ENCODE peak calls at places on chromosomes 13 and 19, in ten cellular contexts. X, G, B, L, H, F, I, Z, S and W are unnamed samples.
A peak's percentile ranks its signal among the peaks of the same experiment; 100 is the strongest.

GRCh38 chr13:99028890-99029289 is 51.0 kb upstream of the DOCK9 start:
- DNase-seq in X (no peak), G (no peak), B (no peak), L (no peak), H (no peak), F (no peak), I (peak; percentile 37), Z (no peak), S (peak; percentile 82), W (no peak)

GRCh38 chr13:73898276-73898675 is 235.9 kb downstream of the KLF12 start:
- DNase-seq in X (no peak), G (no peak), B (no peak), L (no peak), H (peak; percentile 37), F (no peak), I (no peak), Z (no peak), S (no peak), W (no peak)

GRCh38 chr13:44306401-44307192 is 67.0 kb upstream of the SERP2 start:
- DNase-seq in X (no peak), G (peak; percentile 99), B (peak; percentile 85), L (peak; percentile 99), H (peak; percentile 93), F (no peak), I (no peak), Z (no peak), S (no peak), W (peak; percentile 97)

GRCh38 chr19:55777528-55777927 is 8.6 kb downstream of the RFPL4AL1 start:
- DNase-seq in X (no peak), G (no peak), B (no peak), L (no peak), H (no peak), F (no peak), I (peak; percentile 9), Z (no peak), S (no peak), W (no peak)

GRCh38 chr13:68176486-68176885 is 946.4 kb upstream of the PCDH9 start:
- DNase-seq in X (no peak), G (peak; percentile 84), B (no peak), L (peak; percentile 10), H (peak; percentile 8), F (no peak), I (no peak), Z (no peak), S (no peak), W (peak; percentile 77)

GRCh38 chr19:54207908-54208783 is 7.5 kb downstream of the RPS9 start:
- DNase-seq in X (peak; percentile 62), G (peak; percentile 72), B (no peak), L (peak; percentile 94), H (peak; percentile 100), F (peak; percentile 72), I (peak; percentile 82), Z (no peak), S (peak; percentile 92), W (peak; percentile 40)

GRCh38 chr13:33321686-33322473 is 36.3 kb upstream of the STARD13 start:
- DNase-seq in X (no peak), G (no peak), B (no peak), L (peak; percentile 81), H (peak; percentile 76), F (no peak), I (no peak), Z (no peak), S (no peak), W (no peak)

GRCh38 chr19:10800488-10800887 is 35.5 kb downstream of the TMED1 start:
- DNase-seq in X (no peak), G (no peak), B (no peak), L (no peak), H (peak; percentile 33), F (no peak), I (no peak), Z (peak; percentile 94), S (no peak), W (no peak)

GRCh38 chr13:28455580-28456194 is 39.2 kb downstream of the FLT1 start:
- DNase-seq in X (no peak), G (no peak), B (no peak), L (no peak), H (no peak), F (no peak), I (no peak), Z (no peak), S (no peak), W (no peak)

DNA sequence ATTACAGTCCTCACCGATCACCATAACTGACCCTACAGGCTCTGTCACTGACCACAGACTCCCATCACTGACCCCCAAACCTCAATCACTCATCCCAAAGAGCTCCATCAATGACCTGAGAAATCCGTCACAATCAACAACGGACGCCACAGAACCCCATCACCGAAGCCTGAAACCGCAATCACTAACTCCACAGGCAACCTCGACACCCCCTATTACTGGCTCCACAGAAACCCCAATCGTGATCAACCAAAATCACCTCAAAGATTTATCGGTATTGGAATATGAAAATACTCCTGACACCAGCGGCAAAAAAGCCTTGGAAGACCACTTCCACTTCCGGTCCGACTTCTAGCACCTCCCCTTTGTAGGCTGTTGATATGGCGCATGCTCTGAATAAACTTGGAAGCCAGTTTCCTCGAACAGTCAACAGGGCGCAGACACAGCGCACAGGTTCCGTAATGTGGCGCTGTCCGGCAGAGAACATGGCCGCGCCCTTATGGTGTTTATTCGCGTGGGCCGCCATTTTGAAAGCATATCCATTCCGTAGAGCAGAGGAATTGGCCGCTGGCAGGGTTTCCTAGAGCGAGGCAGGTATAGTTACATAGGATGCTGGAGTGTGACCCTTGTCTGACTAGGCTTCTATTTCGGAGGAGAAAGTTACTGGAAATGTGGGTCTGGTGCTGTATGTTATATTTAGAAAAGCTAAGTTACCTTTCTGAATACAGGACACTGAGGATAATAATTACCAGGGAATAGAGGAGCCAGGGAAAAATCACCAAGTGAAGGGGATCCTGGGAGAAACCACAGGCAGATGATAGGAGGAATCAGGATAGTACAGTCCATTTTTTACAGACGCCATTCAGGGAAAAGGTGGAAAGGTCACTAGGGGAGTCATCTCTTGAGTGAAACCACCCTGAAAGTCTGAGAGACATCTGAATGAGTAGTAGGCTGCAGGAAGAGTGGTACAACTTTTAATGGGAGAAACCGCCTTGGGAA is at the start of gene ZNF585A:
- DNase-seq in X (peak; percentile 84), G (peak; percentile 97), B (peak; percentile 92), L (peak; percentile 98), H (peak; percentile 97), F (peak; percentile 93), I (peak; percentile 97), Z (peak; percentile 94), S (peak; percentile 97), W (peak; percentile 97)
- TF ChIP-seq CTCF in X (no peak), G (no peak), B (no peak), L (peak; percentile 30), H (peak; percentile 23), F (no peak), I (no peak), Z (peak; percentile 23), S (peak; percentile 31), W (peak; percentile 53)

DNA sequence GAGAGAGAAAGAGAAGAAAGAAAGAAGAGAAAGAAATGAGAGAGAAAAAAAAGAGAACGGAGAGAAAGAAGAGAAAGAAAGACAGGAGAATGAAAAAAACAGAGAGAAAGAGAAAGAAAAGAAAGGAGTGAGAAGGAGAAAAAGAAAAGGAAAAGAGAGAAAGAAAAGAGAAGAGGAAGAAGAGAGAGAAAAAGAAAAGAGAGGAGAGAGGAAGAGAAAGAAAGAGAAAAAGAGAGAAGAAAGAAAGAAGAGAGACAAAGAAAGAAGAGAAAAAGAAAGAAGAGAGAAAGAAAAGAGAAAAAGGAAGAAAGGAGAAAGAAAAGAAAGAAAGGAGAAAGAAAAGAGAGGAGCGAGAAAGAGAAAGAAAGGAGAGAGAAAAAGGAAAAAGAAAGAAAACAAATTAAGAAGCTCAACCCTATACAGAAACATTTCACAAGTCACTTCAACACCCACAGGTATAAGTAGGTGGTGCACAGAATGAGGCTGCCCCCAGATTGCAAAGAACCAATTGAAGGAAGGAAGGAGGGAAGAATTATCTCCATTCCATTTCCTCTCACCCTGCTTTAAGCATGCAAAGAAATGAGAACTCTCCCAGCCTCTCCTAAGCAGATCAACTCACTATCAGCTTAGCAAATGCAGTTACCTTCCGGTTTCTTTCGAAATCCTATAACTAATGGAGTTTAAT is 98.8 kb upstream of the CACNA1A start:
- DNase-seq in X (no peak), G (no peak), B (no peak), L (no peak), H (no peak), F (no peak), I (no peak), Z (no peak), S (no peak), W (no peak)
- H3K4me3 ChIP-seq in X (no peak overlapping the region), G (no peak overlapping the region), B (no peak overlapping the region), L (no peak overlapping the region), H (no peak overlapping the region), F (no peak overlapping the region), I (no peak overlapping the region), Z (no peak overlapping the region), S (no peak overlapping the region), W (no peak overlapping the region)

DNA sequence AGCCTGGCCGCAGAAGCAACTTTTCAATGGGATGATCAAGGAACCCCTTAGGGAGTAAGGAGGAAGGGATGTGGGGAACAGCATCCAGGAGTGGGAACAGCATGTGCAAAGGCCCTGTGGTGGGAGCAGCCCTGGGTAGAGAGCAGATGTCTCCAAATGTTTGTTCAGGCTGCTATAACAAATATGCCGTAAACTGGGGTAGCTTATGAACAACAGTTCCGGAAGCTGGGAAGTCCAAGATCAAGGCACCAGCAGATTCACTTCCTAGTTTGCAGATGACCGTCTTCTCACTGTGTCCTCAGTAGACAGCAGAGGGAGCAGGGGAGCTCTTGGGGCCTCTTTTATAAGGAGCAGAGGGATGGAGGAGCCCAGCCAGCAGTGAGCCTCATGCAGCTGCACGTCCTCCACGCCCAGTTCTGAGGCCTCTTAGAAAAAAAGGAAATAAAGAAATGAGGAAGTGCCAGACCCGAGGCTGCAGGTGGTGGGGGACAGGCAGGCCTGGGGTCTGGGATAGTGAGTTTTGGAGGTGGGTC is 4.2 kb upstream of the LRRC25 start:
- DNase-seq in X (peak; percentile 66), G (peak; percentile 39), B (peak; percentile 73), L (peak; percentile 76), H (peak; percentile 84), F (no peak), I (peak; percentile 81), Z (no peak), S (no peak), W (peak; percentile 62)
- TF ChIP-seq CTCF in X (peak; percentile 63), G (peak; percentile 26), B (no peak), L (peak; percentile 56), H (peak; percentile 61), F (no peak), I (peak; percentile 31), Z (peak; percentile 17), S (peak; percentile 37), W (peak; percentile 72)

GRCh38 chr19:16612631-16613030 is 15.4 kb downstream of the MED26 start:
- DNase-seq in X (no peak), G (no peak), B (no peak), L (peak; percentile 57), H (peak; percentile 71), F (no peak), I (no peak), Z (no peak), S (no peak), W (no peak)
- H3K4me3 ChIP-seq in X (no peak overlapping the region), G (no peak overlapping the region), B (no peak overlapping the region), L (no peak overlapping the region), H (no peak overlapping the region), F (no peak overlapping the region), I (no peak overlapping the region), Z (no peak overlapping the region), S (no peak overlapping the region), W (no peak overlapping the region)